ENCODE peak calls at places on chromosomes 2 and 18, in five cellular contexts. L, P, V, O and I are unnamed samples.

GRCh38 chr2:173323371-173323770 is 31.3 kb upstream of the CDCA7 start:
- DNase-seq in L (no peak), P (no peak), V (no peak), O (no peak), I (no peak)

GRCh38 chr2:105617631-105618350 is 126.9 kb upstream of the NCK2 start:
- DNase-seq in L (no peak), P (no peak), V (no peak), O (no peak), I (no peak)

GRCh38 chr2:88602022-88602421 is 25.2 kb downstream of the EIF2AK3 start:
- DNase-seq in L (no peak), P (no peak), V (no peak), O (peak), I (no peak)

GRCh38 chr2:165016772-165017411 is 61.6 kb upstream of the SLC38A11 start:
- DNase-seq in L (peak), P (peak), V (no peak), O (peak), I (no peak)

GRCh38 chr18:8348051-8348450 is 261.2 kb upstream of the RAB12 start:
- DNase-seq in L (no peak), P (no peak), V (no peak), O (no peak), I (no peak)

GRCh38 chr2:100632759-100633158 is 70.0 kb downstream of the PDCL3 start:
- DNase-seq in L (no peak), P (no peak), V (no peak), O (no peak), I (no peak)

GRCh38 chr2:109703076-109703475 is 88.9 kb downstream of the SOWAHC start:
- DNase-seq in L (no peak), P (no peak), V (no peak), O (no peak), I (no peak)

GRCh38 chr2:172701250-172701649 is 34.4 kb upstream of the RAPGEF4 start:
- DNase-seq in L (no peak), P (peak), V (no peak), O (no peak), I (no peak)

GRCh38 chr2:31429759-31430438 is 15.4 kb upstream of the XDH start:
- DNase-seq in L (no peak), P (no peak), V (no peak), O (no peak), I (no peak)

GRCh38 chr2:48007699-48008268 is 101.5 kb upstream of the FBXO11 start:
- DNase-seq in L (no peak), P (no peak), V (no peak), O (no peak), I (no peak)

GRCh38 chr2:81195017-81195773 is 890.6 kb upstream of the LRRTM1 start:
- DNase-seq in L (no peak), P (no peak), V (peak), O (no peak), I (no peak)

GRCh38 chr2:150601280-150602038 is 114.0 kb upstream of the RND3 start:
- DNase-seq in L (no peak), P (peak), V (no peak), O (no peak), I (no peak)

GRCh38 chr18:46716827-46717226 is 40.0 kb downstream of the ST8SIA5 start:
- DNase-seq in L (no peak), P (no peak), V (no peak), O (no peak), I (no peak)

GRCh38 chr18:44895176-44895798 is 214.6 kb downstream of the SETBP1 start:
- DNase-seq in L (no peak), P (peak), V (no peak), O (peak), I (no peak)

GRCh38 chr2:18402-19271 is 27.7 kb downstream of the FAM110C start:
- DNase-seq in L (no peak), P (no peak), V (no peak), O (no peak), I (no peak)

GRCh38 chr18:37577051-37577611 is 11.5 kb upstream of the CELF4 start:
- DNase-seq in L (no peak), P (no peak), V (peak), O (peak), I (no peak)

GRCh38 chr2:128408349-128409305 is 90.0 kb upstream of the HS6ST1 start:
- DNase-seq in L (no peak), P (peak), V (no peak), O (no peak), I (no peak)

GRCh38 chr2:119721904-119722303 is 37.8 kb upstream of the PTPN4 start:
- DNase-seq in L (no peak), P (no peak), V (no peak), O (no peak), I (no peak)

GRCh38 chr2:160538559-160539355 is 45.1 kb upstream of the RBMS1 start:
- DNase-seq in L (no peak), P (no peak), V (no peak), O (no peak), I (no peak)